ENCODE peak calls at places on chromosomes 3 and 15, in five cellular contexts. L is stomach, W is transverse colon, N is HepG2, R is tibial nerve. U is an unnamed sample.

GRCh38 chr3:183371672-183371968 is 56.8 kb downstream of the MCF2L2 start:
- DNase-seq in R (no peak), N (no peak), W (no peak), L (no peak), U (no peak)

GRCh38 chr15:58066042-58066867 is 744 bp upstream of the ALDH1A2 start:
- DNase-seq in N (peak; percentile 1), R (peak; percentile 25), W (peak; percentile 66), L (peak; percentile 70), U (peak; percentile 64)

GRCh38 chr3:94875149-94875548 is 812.3 kb downstream of the NSUN3 start:
- DNase-seq in L (no peak), N (no peak), R (no peak), W (no peak), U (no peak)

GRCh38 chr3:170809975-170810357 is 60.0 kb downstream of the RPL22L1 start:
- DNase-seq in W (no peak), L (no peak), N (no peak), R (no peak), U (no peak)

GRCh38 chr3:65873028-65873427 is 165.7 kb downstream of the MAGI1 start:
- DNase-seq in N (no peak), R (no peak), L (no peak), W (no peak), U (no peak)

GRCh38 chr3:56210201-56210774 is 258.0 kb downstream of the ERC2 start:
- DNase-seq in N (no peak), R (no peak), W (no peak), L (no peak), U (no peak)

GRCh38 chr15:57861039-57861638 is 154.6 kb downstream of the POLR2M start:
- DNase-seq in W (no peak), L (no peak), R (no peak), N (peak; percentile 50), U (no peak)

GRCh38 chr15:57456559-57456958 is 80.3 kb downstream of the CGNL1 start:
- DNase-seq in W (no peak), N (no peak), L (no peak), R (no peak), U (no peak)

GRCh38 chr3:38836561-38836960 is 20.5 kb upstream of the SCN10A start:
- DNase-seq in L (no peak), R (no peak), N (no peak), W (no peak), U (no peak)

GRCh38 chr3:58333206-58334012 is 717 bp downstream of the PXK start:
- DNase-seq in W (peak; percentile 30), L (peak; percentile 29), R (no peak), N (no peak), U (no peak)

GRCh38 chr3:72887723-72888545 is at the start of gene GXYLT2:
- DNase-seq in R (peak; percentile 31), N (peak; percentile 48), W (peak; percentile 68), L (peak; percentile 53), U (peak; percentile 75)

GRCh38 chr15:63063164-63063756 is 20.7 kb downstream of the TPM1 start:
- DNase-seq in N (no peak), L (no peak), W (no peak), R (no peak), U (no peak)

GRCh38 chr3:65328148-65328547 is 640.3 kb upstream of the ADAMTS9 start:
- DNase-seq in W (no peak), R (no peak), L (no peak), N (no peak), U (no peak)

GRCh38 chr3:172648736-172649135 is 62.1 kb downstream of the NCEH1 start:
- DNase-seq in L (no peak), R (no peak), N (no peak), W (no peak), U (no peak)

GRCh38 chr3:67683522-67683921 is 29.1 kb upstream of the SUCLG2 start:
- DNase-seq in L (no peak), R (no peak), N (no peak), W (no peak), U (no peak)

GRCh38 chr3:39272191-39272590 is 7.6 kb downstream of the CX3CR1 start:
- DNase-seq in L (no peak), W (no peak), N (no peak), R (no peak), U (no peak)

GRCh38 chr15:23472033-23472432 is 25.0 kb upstream of the GOLGA6L2 start:
- DNase-seq in R (no peak), L (no peak), W (no peak), N (no peak), U (no peak)

GRCh38 chr15:23472678-23473077 is 25.6 kb upstream of the GOLGA6L2 start:
- DNase-seq in R (no peak), L (no peak), W (no peak), N (no peak), U (no peak)

GRCh38 chr15:23467110-23467600 is 20.1 kb upstream of the GOLGA6L2 start:
- DNase-seq in L (no peak), W (no peak), R (no peak), N (peak; percentile 23), U (no peak)
- TF ChIP-seq CTCF in L (peak; percentile 31), W (peak; percentile 35), R (no peak), N (peak; percentile 65), U (peak; percentile 10)

DNA sequence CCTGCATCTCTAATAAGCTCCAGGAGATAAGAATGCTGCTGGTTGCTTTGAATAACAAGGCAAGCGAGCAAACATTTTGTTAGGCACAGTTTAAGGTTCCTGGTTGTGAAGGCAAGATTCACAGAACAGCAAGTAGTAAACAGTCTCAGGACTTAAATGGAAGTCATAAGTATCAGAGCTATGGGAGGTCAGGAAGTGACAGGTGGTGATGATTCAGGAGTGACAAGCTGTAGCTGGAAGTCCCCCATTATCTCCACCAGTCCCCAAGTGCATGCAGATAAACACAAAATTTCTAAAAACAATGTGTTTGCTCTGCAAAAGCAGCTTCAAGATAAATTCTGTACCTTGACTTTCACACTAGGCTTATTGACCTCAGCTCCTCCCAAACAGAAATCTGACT is 3.3 kb downstream of the FETUB start:
- DNase-seq in L (no peak), N (no peak), W (no peak), R (no peak), U (no peak)
- TF ChIP-seq EP300 in L (no peak), N (no peak), W (no peak), R (no peak), U (no peak)

DNA sequence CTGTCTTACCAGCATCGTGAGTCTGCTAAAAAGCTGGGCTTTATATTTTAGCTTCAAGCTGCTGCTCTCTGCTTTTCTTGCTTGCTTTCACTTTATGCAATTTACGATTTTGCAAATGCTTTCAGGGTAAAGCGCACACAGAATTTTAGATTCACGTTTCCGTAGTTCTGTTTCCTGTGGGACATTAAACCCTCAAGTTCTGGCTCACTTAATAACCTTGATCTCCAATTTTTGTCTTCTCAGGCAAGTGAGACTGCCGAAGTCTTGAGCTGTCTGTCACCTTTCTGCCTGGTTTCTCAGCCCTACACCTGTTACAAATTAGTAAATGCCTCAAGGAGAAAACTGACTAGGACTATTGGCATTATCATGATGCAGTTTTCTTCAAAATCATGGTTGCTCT is 170.5 kb upstream of the TGFBR2 start:
- DNase-seq in W (no peak), R (no peak), N (no peak), L (no peak), U (no peak)
- H3K27ac ChIP-seq in W (peak overlapping the region; percentile 42), R (peak overlapping the region; percentile 92), N (no peak overlapping the region), L (no peak overlapping the region), U (peak overlapping the region; percentile 27)

DNA sequence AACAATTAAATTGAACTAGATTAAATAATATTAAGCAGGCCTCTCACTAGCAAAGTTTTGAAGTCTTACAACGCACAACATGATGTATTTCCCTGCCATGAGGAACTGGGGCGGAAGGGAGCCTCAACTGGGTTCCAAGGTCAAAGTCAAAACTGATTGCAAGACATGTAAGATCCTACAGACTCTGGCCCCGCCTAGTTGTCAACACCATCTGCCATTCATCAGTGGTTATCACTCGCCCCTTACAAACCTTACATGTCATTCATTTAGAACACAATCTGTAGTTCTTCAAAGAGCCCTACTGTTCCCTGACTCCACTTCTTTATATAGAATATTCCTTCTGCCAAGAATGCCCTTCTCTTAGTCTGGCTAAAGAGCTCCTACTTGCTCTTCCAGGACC is 10.0 kb downstream of the ATP13A3 start:
- DNase-seq in N (no peak), R (no peak), W (peak; percentile 38), L (no peak), U (no peak)
- TF ChIP-seq CTCF in N (no peak), R (no peak), W (no peak), L (no peak), U (no peak)

GRCh38 chr3:148238421-148238821 is 459.3 kb upstream of the AGTR1 start:
- DNase-seq in N (no peak), L (no peak), R (no peak), W (no peak), U (no peak)
- TF ChIP-seq EP300 in N (no peak), L (no peak), R (no peak), W (no peak), U (no peak)

DNA sequence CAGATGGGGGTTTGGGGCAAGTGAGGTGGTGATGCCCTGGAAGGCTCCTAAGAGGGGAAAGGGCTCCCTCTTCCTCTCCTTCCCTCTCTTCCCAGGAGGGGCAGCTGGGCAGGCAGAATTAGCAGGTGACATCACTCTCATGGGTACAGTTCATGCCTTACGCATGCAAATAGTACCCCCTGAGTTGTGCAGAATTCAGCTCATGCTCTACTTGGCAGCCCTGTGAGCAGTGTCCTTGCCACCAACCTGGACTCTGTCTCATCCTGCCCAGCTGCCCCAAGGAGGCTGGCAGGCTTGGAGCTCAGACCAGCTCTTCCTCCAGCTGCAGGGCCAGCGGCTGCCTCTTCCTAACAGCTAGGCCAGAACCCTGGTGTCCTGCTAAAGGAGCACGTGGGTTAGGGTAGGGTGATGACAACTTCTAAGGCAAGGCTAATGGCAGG is 3.3 kb downstream of the CHAC1 start:
- DNase-seq in N (no peak), R (no peak), L (no peak), W (no peak), U (no peak)
- H3K27ac ChIP-seq in N (no peak overlapping the region), R (no peak overlapping the region), L (peak overlapping the region; percentile 62), W (peak overlapping the region; percentile 59), U (no peak overlapping the region)

GRCh38 chr3:22862111-22862510 is 341.0 kb upstream of the UBE2E2 start:
- DNase-seq in W (no peak), R (no peak), L (no peak), N (no peak), U (no peak)

GRCh38 chr3:22858486-22858885 is 344.6 kb upstream of the UBE2E2 start:
- DNase-seq in R (no peak), N (no peak), L (no peak), W (no peak), U (no peak)

GRCh38 chr3:22861426-22861825 is 341.7 kb upstream of the UBE2E2 start:
- DNase-seq in W (no peak), L (no peak), N (no peak), R (no peak), U (no peak)

GRCh38 chr3:22859618-22860017 is 343.5 kb upstream of the UBE2E2 start:
- DNase-seq in N (no peak), W (no peak), L (no peak), R (no peak), U (no peak)
- TF ChIP-seq CTCF in N (no peak), W (no peak), L (no peak), R (no peak), U (no peak)